ENCODE peak calls at places on chromosome 12, in four cellular contexts. B is K562, V is GM12878, F is GM12891. M is an unnamed sample.

GRCh38 chr12:104632724-104633181 is 176.0 kb downstream of the CHST11 start:
- DNase-seq in B (no peak), V (no peak), F (no peak), M (no peak)

GRCh38 chr12:50074936-50075807 is 10.0 kb upstream of the SMARCD1 start:
- DNase-seq in B (peak), V (peak), F (peak), M (peak)

GRCh38 chr12:108935165-108935564 is 55.3 kb downstream of the DAO start:
- DNase-seq in B (no peak), V (peak), F (no peak), M (no peak)

GRCh38 chr12:51345681-51346080 is 798 bp downstream of the CELA1 start:
- DNase-seq in B (peak), V (no peak), F (no peak), M (no peak)

GRCh38 chr12:24776856-24777255 is 172.0 kb downstream of the BCAT1 start:
- DNase-seq in B (no peak), V (no peak), F (no peak), M (no peak)

GRCh38 chr12:67650127-67650495 is 1.6 kb downstream of the DYRK2 start:
- DNase-seq in B (peak), V (no peak), F (no peak), M (no peak)

GRCh38 chr12:123937707-123938600 is 34.7 kb downstream of the CCDC92 start:
- DNase-seq in B (no peak), V (no peak), F (peak), M (no peak)

GRCh38 chr12:109773384-109774011 is 59.7 kb downstream of the TRPV4 start:
- DNase-seq in B (no peak), V (no peak), F (no peak), M (peak)

GRCh38 chr12:89856431-89856830 is 147.8 kb upstream of the ATP2B1 start:
- DNase-seq in B (peak), V (peak), F (no peak), M (peak)

GRCh38 chr12:13941258-13942249 is 39.8 kb downstream of the GRIN2B start:
- DNase-seq in B (peak), V (no peak), F (peak), M (peak)

GRCh38 chr12:88638956-88639355 is 58.7 kb upstream of the KITLG start:
- DNase-seq in B (no peak), V (no peak), F (no peak), M (no peak)

GRCh38 chr12:64753427-64753826 is 5.8 kb downstream of the GNS start:
- DNase-seq in B (no peak), V (no peak), F (no peak), M (no peak)

GRCh38 chr12:104609083-104609844 is 152.5 kb downstream of the CHST11 start:
- DNase-seq in B (no peak), V (no peak), F (no peak), M (no peak)

GRCh38 chr12:87809916-87810315 is 219.3 kb downstream of the C12orf50 start:
- DNase-seq in B (no peak), V (no peak), F (no peak), M (no peak)

GRCh38 chr12:24380122-24380521 is 430.7 kb upstream of the SOX5 start:
- DNase-seq in B (no peak), V (no peak), F (no peak), M (no peak)

GRCh38 chr12:88884600-88884999 is 304.3 kb upstream of the KITLG start:
- DNase-seq in B (no peak), V (peak), F (no peak), M (no peak)

GRCh38 chr12:106585862-106586534 is 3.2 kb downstream of the RFX4 start:
- DNase-seq in B (no peak), V (no peak), F (peak), M (no peak)

GRCh38 chr12:53073881-53074280 is 5.3 kb downstream of the SPRYD3 start:
- DNase-seq in B (no peak), V (no peak), F (no peak), M (no peak)

GRCh38 chr12:53069621-53070410 is 9.4 kb downstream of the SPRYD3 start:
- DNase-seq in B (no peak), V (no peak), F (no peak), M (no peak)

GRCh38 chr12:53074290-53074998 is 4.7 kb downstream of the SPRYD3 start:
- DNase-seq in B (no peak), V (no peak), F (no peak), M (no peak)

GRCh38 chr12:53070901-53071492 is 8.2 kb downstream of the SPRYD3 start:
- DNase-seq in B (no peak), V (no peak), F (no peak), M (no peak)

DNA sequence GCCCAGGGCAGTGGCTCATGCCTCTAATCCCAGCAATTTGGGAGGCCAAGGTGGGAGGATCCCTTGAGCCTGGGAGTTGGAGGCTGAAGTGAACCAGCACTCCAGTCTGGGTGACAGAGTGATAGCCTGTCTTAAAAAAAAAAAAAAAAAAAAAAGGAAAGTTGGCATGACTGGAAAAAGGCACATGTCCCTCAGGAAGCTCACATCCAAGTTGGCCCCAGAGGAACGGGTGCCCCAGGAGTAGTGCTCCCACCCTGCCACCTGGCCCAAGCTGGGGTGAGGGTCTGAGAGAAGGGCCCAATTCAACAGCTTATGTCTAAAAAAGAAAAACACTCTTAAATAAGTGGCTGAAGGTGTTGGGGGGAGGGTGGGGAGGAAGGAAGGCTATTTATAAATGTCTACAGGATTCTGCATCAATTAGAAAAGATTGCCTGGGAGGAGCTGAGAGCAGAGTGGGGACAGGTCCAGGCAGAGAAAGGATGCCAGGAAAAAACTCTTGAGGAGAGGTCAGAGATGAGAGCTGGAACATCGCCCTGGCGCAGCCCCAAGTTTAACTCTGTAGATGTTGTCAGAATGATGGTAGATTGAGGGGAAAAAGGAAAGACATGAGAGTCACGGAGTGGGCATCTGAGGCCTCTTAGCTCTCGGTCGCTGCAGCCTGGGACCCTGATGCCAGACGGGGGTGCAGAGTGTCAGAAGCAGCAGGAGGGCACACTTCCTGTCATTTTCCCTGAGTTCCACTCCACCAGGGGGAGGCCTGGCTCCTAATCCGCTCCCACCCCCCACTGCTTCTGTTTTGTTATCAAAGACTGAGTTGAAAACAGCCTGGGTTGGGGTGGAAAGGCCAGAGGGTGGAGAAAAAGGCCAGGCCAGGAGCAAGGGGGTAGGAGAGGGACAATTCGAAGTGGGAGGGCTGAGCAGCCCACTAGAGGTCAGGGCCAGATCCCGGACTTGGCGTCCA is 7.3 kb downstream of the SPRYD3 start:
- DNase-seq in B (peak), V (no peak), F (no peak), M (no peak)
- TF ChIP-seq SPI1 in B (no peak), V (no peak), F (no peak), M (no peak)

GRCh38 chr12:56630180-56630632 is at the start of gene BAZ2A:
- DNase-seq in B (peak), V (no peak), F (peak), M (peak)
- TF ChIP-seq SPI1 in B (no peak), V (no peak), F (no peak), M (no peak)

GRCh38 chr12:3041558-3042164 is 35.5 kb upstream of the TSPAN9 start:
- DNase-seq in B (peak), V (peak), F (peak), M (peak)
- TF ChIP-seq SPI1 in B (no peak), V (no peak), F (no peak), M (no peak)

GRCh38 chr12:53696285-53696654 is 20.4 kb upstream of the ATP5MC2 start:
- DNase-seq in B (peak), V (peak), F (peak), M (no peak)
- TF ChIP-seq SPI1 in B (no peak), V (no peak), F (no peak), M (no peak)

DNA sequence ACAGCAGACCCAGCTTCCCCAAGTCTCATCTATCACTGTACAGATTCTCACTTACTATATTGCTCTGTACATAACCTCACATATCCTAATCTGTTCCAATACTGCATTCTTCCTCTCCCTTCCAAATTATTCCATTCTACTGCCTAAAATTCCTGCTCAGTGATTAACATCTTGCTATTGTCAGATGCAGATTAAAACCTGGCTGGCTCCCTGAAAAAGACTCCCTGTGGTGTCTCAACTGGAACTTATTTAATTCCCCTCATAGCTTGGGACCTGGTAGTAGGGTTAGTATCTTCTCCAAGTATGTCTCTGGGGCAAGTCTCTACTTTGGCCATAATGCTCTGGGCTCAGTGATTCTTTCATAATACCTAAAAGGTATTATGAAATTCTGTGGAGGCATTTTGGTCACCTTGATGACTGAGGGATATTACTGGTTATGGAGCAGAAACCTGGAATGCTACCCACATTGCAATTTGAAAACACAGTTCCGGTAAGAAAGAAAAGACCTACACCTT is 55.8 kb downstream of the PAWR start:
- DNase-seq in B (no peak), V (no peak), F (no peak), M (no peak)
- TF ChIP-seq SPI1 in B (no peak), V (no peak), F (no peak), M (no peak)

GRCh38 chr12:131046813-131047788 is 93.4 kb downstream of the ADGRD1 start:
- DNase-seq in B (peak), V (no peak), F (no peak), M (peak)

GRCh38 chr12:131049002-131049401 is 95.3 kb downstream of the ADGRD1 start:
- DNase-seq in B (no peak), V (no peak), F (no peak), M (no peak)

GRCh38 chr12:131049569-131050339 is 96.0 kb downstream of the ADGRD1 start:
- DNase-seq in B (no peak), V (no peak), F (no peak), M (no peak)

GRCh38 chr12:131048611-131048990 is 94.9 kb downstream of the ADGRD1 start:
- DNase-seq in B (no peak), V (no peak), F (no peak), M (no peak)

GRCh38 chr12:131047789-131048610 is 94.3 kb downstream of the ADGRD1 start:
- DNase-seq in B (no peak), V (no peak), F (no peak), M (no peak)
- TF ChIP-seq SPI1 in B (no peak), V (no peak), F (no peak), M (no peak)

GRCh38 chr12:127241056-127241830 is 1025.7 kb upstream of the TMEM132C start:
- DNase-seq in B (no peak), V (no peak), F (no peak), M (no peak)
- TF ChIP-seq SPI1 in B (no peak), V (no peak), F (no peak), M (no peak)

DNA sequence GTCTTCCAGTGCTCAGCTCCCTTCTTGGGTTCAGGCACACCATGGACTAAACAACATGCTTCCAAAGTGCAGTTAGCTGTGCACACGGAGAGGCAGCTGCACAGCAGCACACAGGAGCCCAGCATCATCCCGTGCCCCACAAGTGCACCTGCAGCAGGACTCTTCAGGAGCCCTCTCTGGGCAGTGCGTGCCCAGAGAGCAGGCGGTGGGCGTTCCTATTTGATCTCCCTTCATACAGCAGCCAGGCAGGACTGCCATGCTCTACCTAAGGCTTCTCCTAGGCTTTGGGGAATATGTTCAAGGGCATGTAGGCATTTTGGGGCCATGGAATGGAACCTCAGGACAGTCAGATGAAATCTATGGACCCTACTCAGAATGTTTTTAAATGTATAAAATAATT is 35.5 kb downstream of the ANO2 start:
- DNase-seq in B (no peak), V (no peak), F (no peak), M (no peak)
- TF ChIP-seq SPI1 in B (no peak), V (no peak), F (no peak), M (no peak)